ENCODE peak calls at places on chromosomes 1 and 21, in ten cellular contexts. I is activated CD8-positive, alpha-beta memory T cell treated with anti-CD3 and anti-CD28 coated beads, Interleukin-2, amount 50 U/mL, for 48 hours; D is breast epithelium; U is EL; C is HFF-Myc; G is H9; A is lung; N is H4; T is Right ventricle myocardium inferior; M is fibroblast of lung. O is an unnamed sample.
A peak's percentile ranks its signal among the peaks of the same experiment; 100 is the strongest.

GRCh38 chr21:42561742-42562141 is 48.1 kb downstream of the SLC37A1 start:
- DNase-seq in M (no peak), I (no peak), C (no peak), A (no peak), T (no peak), N (no peak), D (no peak), U (no peak), G (no peak), O (peak; percentile 63)

GRCh38 chr1:31038360-31038759 is 27.2 kb downstream of the PUM1 start:
- DNase-seq in T (no peak), I (no peak), N (no peak), U (peak; percentile 60), D (no peak), A (no peak), C (no peak), G (no peak), M (peak; percentile 55), O (no peak)

GRCh38 chr1:94526581-94526980 is 15.0 kb downstream of the F3 start:
- DNase-seq in N (no peak), M (no peak), G (no peak), I (no peak), C (no peak), U (no peak), T (no peak), A (no peak), D (no peak), O (no peak)

GRCh38 chr1:37391181-37391949 is 83.0 kb upstream of the ZC3H12A start:
- DNase-seq in U (no peak), I (no peak), M (no peak), A (no peak), T (no peak), N (no peak), C (no peak), G (peak; percentile 58), D (no peak), O (no peak)

GRCh38 chr1:121586369-121587229 is 401.8 kb downstream of the SRGAP2C start:
- DNase-seq in D (no peak), C (no peak), I (no peak), T (no peak), G (peak; percentile 74), U (peak; percentile 31), M (no peak), N (peak; percentile 18), A (no peak), O (peak; percentile 23)

GRCh38 chr21:18041012-18041411 is 203.6 kb upstream of the CHODL start:
- DNase-seq in M (no peak), N (peak; percentile 44), U (no peak), A (no peak), I (no peak), T (no peak), G (peak; percentile 28), C (no peak), D (no peak), O (peak; percentile 59)

GRCh38 chr1:1250828-1251284 is 4.3 kb upstream of the C1QTNF12 start:
- DNase-seq in I (peak; percentile 77), M (no peak), D (no peak), C (peak; percentile 22), G (no peak), T (no peak), N (no peak), A (no peak), U (no peak), O (no peak)

GRCh38 chr21:44983421-44984206 is 43.8 kb downstream of the SLX9 start:
- DNase-seq in M (no peak), G (no peak), D (no peak), A (no peak), C (no peak), U (no peak), T (no peak), N (no peak), I (no peak), O (no peak)

GRCh38 chr1:180327089-180327488 is 97.0 kb downstream of the LHX4 start:
- DNase-seq in N (no peak), I (no peak), G (no peak), T (no peak), M (no peak), C (no peak), D (no peak), U (no peak), A (no peak), O (no peak)

GRCh38 chr1:41006942-41007865 is 14.3 kb downstream of the SLFNL1 start:
- DNase-seq in D (peak; percentile 43), N (no peak), M (no peak), A (no peak), U (no peak), I (no peak), G (no peak), C (no peak), T (no peak), O (no peak)

GRCh38 chr1:7048395-7048794 is 263.1 kb downstream of the CAMTA1 start:
- DNase-seq in C (no peak), M (no peak), N (no peak), G (peak; percentile 22), I (no peak), T (no peak), A (no peak), D (no peak), U (no peak), O (no peak)

GRCh38 chr1:219227731-219228419 is 54.2 kb downstream of the LYPLAL1 start:
- DNase-seq in M (peak; percentile 53), U (no peak), C (no peak), G (no peak), T (no peak), I (no peak), N (no peak), A (no peak), D (no peak), O (no peak)

GRCh38 chr1:9373614-9374013 is 80.9 kb downstream of the SPSB1 start:
- DNase-seq in I (no peak), A (no peak), G (no peak), D (no peak), U (no peak), N (no peak), T (no peak), C (no peak), M (no peak), O (no peak)

GRCh38 chr1:164101802-164102201 is 457.2 kb upstream of the PBX1 start:
- DNase-seq in A (no peak), D (no peak), G (no peak), C (no peak), I (no peak), T (no peak), N (no peak), U (no peak), M (no peak), O (no peak)

GRCh38 chr1:231861541-231862481 is 235.2 kb downstream of the DISC1 start:
- DNase-seq in C (no peak), U (no peak), G (no peak), M (peak; percentile 73), T (no peak), N (no peak), A (no peak), I (no peak), D (no peak), O (no peak)

GRCh38 chr1:93708734-93709481 is 27.3 kb upstream of the BCAR3 start:
- DNase-seq in U (peak; percentile 25), D (no peak), A (no peak), M (no peak), G (no peak), C (no peak), T (no peak), N (no peak), I (no peak), O (no peak)

GRCh38 chr1:152107984-152108898 is 7.0 kb downstream of the TCHH start:
- DNase-seq in T (peak; percentile 71), A (no peak), M (peak; percentile 82), G (peak; percentile 50), C (no peak), N (no peak), D (no peak), U (peak; percentile 68), I (no peak), O (no peak)

GRCh38 chr1:117120774-117121588 is 568 bp downstream of the TRIM45 start:
- DNase-seq in G (peak; percentile 34), D (peak; percentile 27), N (peak; percentile 23), A (no peak), C (no peak), I (no peak), U (peak; percentile 75), M (no peak), T (no peak), O (no peak)

GRCh38 chr1:175174702-175175102 is 17.9 kb downstream of the KIAA0040 start:
- DNase-seq in M (no peak), N (no peak), D (no peak), A (no peak), T (no peak), I (no peak), C (no peak), G (no peak), U (no peak), O (no peak)

GRCh38 chr1:22941257-22941656 is 31.4 kb downstream of the LACTBL1 start:
- DNase-seq in A (no peak), N (no peak), G (no peak), U (no peak), D (no peak), T (no peak), M (no peak), C (no peak), I (no peak), O (no peak)

GRCh38 chr1:53393325-53393792 is 65.5 kb upstream of the LRP8 start:
- DNase-seq in D (peak; percentile 56), M (peak; percentile 70), T (peak; percentile 84), I (peak; percentile 95), C (peak; percentile 30), N (peak; percentile 39), A (peak; percentile 80), G (peak; percentile 88), U (peak; percentile 78), O (peak; percentile 72)

GRCh38 chr1:89085781-89086180 is 20.8 kb upstream of the GBP1 start:
- DNase-seq in A (no peak), C (no peak), U (peak; percentile 45), D (no peak), G (no peak), I (no peak), T (no peak), N (peak; percentile 44), M (peak; percentile 74), O (peak; percentile 52)

GRCh38 chr1:206438554-206438953 is 31.7 kb upstream of the IKBKE start:
- DNase-seq in G (no peak), T (no peak), N (no peak), D (no peak), U (no peak), M (no peak), A (no peak), I (no peak), C (no peak), O (no peak)

GRCh38 chr1:107451735-107452134 is 310.9 kb downstream of the NTNG1 start:
- DNase-seq in G (no peak), C (no peak), N (no peak), I (no peak), D (no peak), A (no peak), T (no peak), U (no peak), M (no peak), O (peak; percentile 9)

O was measured in RPMI8226.